ENCODE peak calls at places on chromosomes 4 and X, in four cellular contexts. N is K562, A is HepG2, Y is GM12878. K is an unnamed sample.

GRCh38 chr4:98663226-98664006 is 5.0 kb upstream of the TSPAN5 start:
- DNase-seq in N (no peak), A (no peak), Y (peak), K (no peak)

GRCh38 chrX:74343970-74344622 is 40.1 kb downstream of the ZCCHC13 start:
- DNase-seq in N (peak), A (peak), Y (peak), K (peak)

GRCh38 chr4:152258804-152259708 is 276.8 kb downstream of the FBXW7 start:
- DNase-seq in N (no peak), A (peak), Y (no peak), K (no peak)

GRCh38 chr4:90982787-90983186 is 855.6 kb downstream of the CCSER1 start:
- DNase-seq in N (no peak), A (no peak), Y (no peak), K (no peak)

GRCh38 chrX:130669233-130669632 is 233.8 kb downstream of the ENOX2 start:
- DNase-seq in N (no peak), A (no peak), Y (no peak), K (no peak)

GRCh38 chr4:3707423-3708102 is 58.6 kb upstream of the ADRA2C start:
- DNase-seq in N (no peak), A (no peak), Y (no peak), K (no peak)

GRCh38 chr4:171308661-171309060 is 504.5 kb upstream of the GALNTL6 start:
- DNase-seq in N (no peak), A (no peak), Y (no peak), K (no peak)

GRCh38 chrX:10135561-10136399 is 21.0 kb upstream of the CLCN4 start:
- DNase-seq in N (no peak), A (no peak), Y (no peak), K (no peak)

GRCh38 chr4:37973481-37973880 is 13.3 kb downstream of the PTTG2 start:
- DNase-seq in N (no peak), A (no peak), Y (no peak), K (no peak)

GRCh38 chrX:1244164-1245076 is 24.2 kb upstream of the CSF2RA start:
- DNase-seq in N (no peak), A (no peak), Y (no peak), K (peak)

GRCh38 chr4:98951710-98952109 is 22.8 kb upstream of the EIF4E start:
- DNase-seq in N (no peak), A (no peak), Y (no peak), K (no peak)

GRCh38 chrX:23883737-23884354 is 23.9 kb downstream of the APOO start:
- DNase-seq in N (peak), A (peak), Y (no peak), K (no peak)

GRCh38 chrX:40893251-40893910 is 158.0 kb upstream of the MED14 start:
- DNase-seq in N (no peak), A (no peak), Y (no peak), K (no peak)

GRCh38 chr4:88958080-88958479 is 98.9 kb downstream of the FAM13A start:
- DNase-seq in N (no peak), A (no peak), Y (no peak), K (no peak)

GRCh38 chr4:105992641-105993305 is 97.5 kb downstream of the NPNT start:
- DNase-seq in N (no peak), A (no peak), Y (no peak), K (no peak)

GRCh38 chr4:141686146-141686775 is 49.9 kb downstream of the IL15 start:
- DNase-seq in N (no peak), A (no peak), Y (no peak), K (no peak)

GRCh38 chr4:151540728-151541437 is 131.9 kb downstream of the FHIP1A start:
- DNase-seq in N (no peak), A (no peak), Y (no peak), K (no peak)

GRCh38 chrX:106168107-106168506 is at the start of gene PWWP3B:
- DNase-seq in N (no peak), A (no peak), Y (no peak), K (peak)

GRCh38 chr4:2284934-2285664 is 23.2 kb upstream of the MXD4 start:
- DNase-seq in N (no peak), A (no peak), Y (no peak), K (no peak)

GRCh38 chr4:26197018-26197779 is 123.6 kb upstream of the RBPJ start:
- DNase-seq in N (no peak), A (no peak), Y (peak), K (no peak)

GRCh38 chrX:69277961-69278795 is 112.9 kb upstream of the PJA1 start:
- DNase-seq in N (no peak), A (no peak), Y (no peak), K (peak)

GRCh38 chrX:123818243-123818642 is 41.6 kb upstream of the XIAP start:
- DNase-seq in N (no peak), A (peak), Y (no peak), K (no peak)

GRCh38 chr4:110472583-110473329 is 3.2 kb upstream of the ENPEP start:
- DNase-seq in N (no peak), A (no peak), Y (no peak), K (no peak)

GRCh38 chr4:48227662-48228061 is 42.0 kb downstream of the TEC start:
- DNase-seq in N (no peak), A (no peak), Y (no peak), K (no peak)

GRCh38 chr4:181647396-181648107 is 595.6 kb upstream of the TENM3 start:
- DNase-seq in N (no peak), A (no peak), Y (no peak), K (no peak)

GRCh38 chrX:70496491-70496890 is 51.9 kb downstream of the DLG3 start:
- DNase-seq in N (no peak), A (no peak), Y (no peak), K (no peak)

GRCh38 chrX:70498129-70498528 is 53.5 kb downstream of the DLG3 start:
- DNase-seq in N (no peak), A (no peak), Y (no peak), K (no peak)

GRCh38 chrX:70497026-70497425 is 52.4 kb downstream of the DLG3 start:
- DNase-seq in N (no peak), A (no peak), Y (no peak), K (no peak)

GRCh38 chrX:70494441-70494840 is 49.8 kb downstream of the DLG3 start:
- DNase-seq in N (no peak), A (no peak), Y (no peak), K (no peak)
- TF ChIP-seq CREM in N (no peak), A (no peak), Y (no peak), K (no peak)

DNA sequence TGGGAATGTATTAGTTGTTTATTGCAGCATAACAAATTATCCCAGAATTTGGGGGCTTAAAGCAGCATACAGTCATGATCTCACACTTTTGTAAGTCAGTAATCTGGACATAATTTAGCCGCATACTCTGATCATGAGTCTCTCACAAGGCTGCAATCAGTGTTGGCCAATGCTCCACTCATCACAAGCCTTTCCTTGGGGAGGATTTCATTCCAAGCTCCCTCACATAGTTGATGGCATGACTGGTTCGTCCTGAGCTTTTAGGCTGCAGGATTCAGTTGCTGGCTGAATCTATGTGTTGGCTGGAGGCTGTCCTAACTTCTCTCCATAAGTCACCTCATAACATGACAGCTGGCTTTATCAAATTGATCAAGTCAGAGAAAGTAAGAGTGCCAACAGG is 1568.6 kb upstream of the PCDH7 start:
- DNase-seq in N (no peak), A (no peak), Y (no peak), K (no peak)
- TF ChIP-seq NR2C2 in N (no peak), A (no peak), Y (no peak), K (no peak)

GRCh38 chr4:17173300-17173699 is 274.9 kb upstream of the LDB2 start:
- DNase-seq in N (no peak), A (no peak), Y (no peak), K (peak)

GRCh38 chr4:17165256-17165655 is 266.8 kb upstream of the LDB2 start:
- DNase-seq in N (no peak), A (no peak), Y (no peak), K (no peak)

GRCh38 chr4:17166954-17167353 is 268.5 kb upstream of the LDB2 start:
- DNase-seq in N (no peak), A (no peak), Y (no peak), K (no peak)

GRCh38 chr4:17168571-17168970 is 270.1 kb upstream of the LDB2 start:
- DNase-seq in N (no peak), A (no peak), Y (no peak), K (no peak)

DNA sequence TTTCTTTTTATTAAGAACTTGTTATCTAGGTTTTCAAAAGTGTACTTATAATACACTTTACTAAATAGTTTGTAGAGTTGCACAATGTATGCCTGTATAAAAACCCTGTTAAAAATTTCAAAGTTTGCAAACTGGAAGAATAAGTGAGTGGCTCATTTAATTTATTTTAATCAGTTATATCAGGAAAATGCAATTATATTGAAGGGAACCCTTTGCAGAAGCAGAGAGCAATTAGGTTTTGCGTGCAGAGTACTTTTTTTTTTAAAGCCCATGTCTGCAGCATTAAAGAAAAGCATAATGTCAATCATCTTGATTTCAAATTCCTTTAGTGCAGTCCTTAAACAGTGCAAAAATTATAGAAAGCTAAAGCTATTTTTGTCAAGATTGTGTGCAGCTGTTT is 271.3 kb upstream of the LDB2 start:
- DNase-seq in N (no peak), A (no peak), Y (no peak), K (no peak)
- TF ChIP-seq CTCF in N (no peak), A (no peak), Y (no peak), K (no peak)

GRCh38 chrX:15816886-15817285 is 26.6 kb downstream of the ZRSR2 start:
- DNase-seq in N (no peak), A (no peak), Y (peak), K (no peak)

GRCh38 chrX:15815779-15816452 is 25.6 kb downstream of the ZRSR2 start:
- DNase-seq in N (peak), A (peak), Y (peak), K (peak)

GRCh38 chrX:15814811-15815210 is 24.5 kb downstream of the ZRSR2 start:
- DNase-seq in N (no peak), A (no peak), Y (no peak), K (no peak)

GRCh38 chrX:15820106-15821073 is 30.1 kb downstream of the ZRSR2 start:
- DNase-seq in N (no peak), A (no peak), Y (no peak), K (no peak)

GRCh38 chrX:15816453-15816838 is 26.2 kb downstream of the ZRSR2 start:
- DNase-seq in N (no peak), A (no peak), Y (no peak), K (no peak)
- TF ChIP-seq CREM in N (no peak), A (no peak), Y (no peak), K (no peak)

K was measured in WTC11.